ENCODE peak calls at places on chromosomes 12 and 14, in eight cellular contexts. E is fibroblast of mammary gland; A is non-pigmented ciliary epithelial cell; O is EL; B is erythroblast; D is amygdala; K is activated T-helper 2 cell treated with anti-CD3 and anti-CD28 coated beads, Interferon-gamma antibody, Interleukin-2, Interleukin-4, amounts not matched to agents 10 μg/mL and 5 μg/mL and 100 μg/mL, durations not matched to agents 14 hours and 24 hours and 36 hours; H is CD8-positive, alpha-beta T cell. L is an unnamed sample.

GRCh38 chr12:89072303-89073026 is 279.8 kb downstream of the DUSP6 start:
- DNase-seq in E (no peak), A (no peak), O (no peak), B (no peak), D (no peak), K (no peak), H (no peak), L (no peak)

GRCh38 chr14:21917699-21918436 is 244.2 kb upstream of the OR4E1 start:
- DNase-seq in E (peak; percentile 52), A (peak; percentile 17), O (peak; percentile 37), B (peak; percentile 63), D (no peak), K (peak; percentile 52), H (peak; percentile 64), L (no peak)

GRCh38 chr12:105338954-105339353 is 8.5 kb downstream of the C12orf75 start:
- DNase-seq in E (no peak), A (no peak), O (no peak), B (no peak), D (no peak), K (no peak), H (no peak), L (no peak)

GRCh38 chr12:2582631-2583616 is 211.8 kb upstream of the FKBP4 start:
- DNase-seq in E (peak; percentile 44), A (no peak), O (peak; percentile 63), B (peak; percentile 75), D (peak; percentile 62), K (peak; percentile 50), H (peak; percentile 37), L (peak; percentile 56)

GRCh38 chr12:48739618-48740269 is 23.2 kb upstream of the CCNT1 start:
- DNase-seq in E (no peak), A (no peak), O (no peak), B (no peak), D (no peak), K (no peak), H (no peak), L (no peak)

GRCh38 chr12:132275110-132275531 is 54.3 kb downstream of the GALNT9 start:
- DNase-seq in E (peak; percentile 66), A (no peak), O (peak; percentile 65), B (no peak), D (no peak), K (no peak), H (no peak), L (no peak)

GRCh38 chr14:95577875-95578274 is 43.0 kb downstream of the GLRX5 start:
- DNase-seq in E (no peak), A (no peak), O (no peak), B (no peak), D (no peak), K (no peak), H (no peak), L (no peak)

GRCh38 chr14:101633276-101633675 is 72.0 kb downstream of the DIO3 start:
- DNase-seq in E (no peak), A (no peak), O (no peak), B (no peak), D (no peak), K (no peak), H (no peak), L (no peak)

GRCh38 chr14:50865677-50866076 is 6.2 kb upstream of the ABHD12B start:
- DNase-seq in E (no peak), A (peak; percentile 23), O (peak; percentile 23), B (no peak), D (no peak), K (no peak), H (no peak), L (no peak)

GRCh38 chr14:24367506-24368214 is at the start of gene NFATC4:
- DNase-seq in E (peak; percentile 96), A (peak; percentile 76), O (peak; percentile 97), B (peak; percentile 29), D (peak; percentile 47), K (no peak), H (no peak), L (no peak)

GRCh38 chr12:116539905-116540482 is 19.2 kb upstream of the MAP1LC3B2 start:
- DNase-seq in E (peak; percentile 81), A (no peak), O (peak; percentile 58), B (no peak), D (peak; percentile 36), K (no peak), H (no peak), L (no peak)

GRCh38 chr12:113392563-113392962 is 11.1 kb downstream of the SDS start:
- DNase-seq in E (no peak), A (no peak), O (no peak), B (no peak), D (no peak), K (no peak), H (no peak), L (no peak)

GRCh38 chr12:3145546-3146310 is 68.5 kb downstream of the TSPAN9 start:
- DNase-seq in E (no peak), A (no peak), O (no peak), B (no peak), D (no peak), K (no peak), H (no peak), L (no peak)

GRCh38 chr14:63287661-63288483 is 30.9 kb downstream of the GPHB5 start:
- DNase-seq in E (peak; percentile 23), A (no peak), O (peak; percentile 48), B (no peak), D (no peak), K (no peak), H (no peak), L (no peak)

GRCh38 chr14:76948213-76948947 is 80.1 kb downstream of the IRF2BPL start:
- DNase-seq in E (no peak), A (no peak), O (no peak), B (no peak), D (no peak), K (no peak), H (no peak), L (no peak)

GRCh38 chr14:22487401-22487800 is 101.6 kb downstream of the DAD1 start:
- DNase-seq in E (no peak), A (no peak), O (no peak), B (no peak), D (no peak), K (no peak), H (no peak), L (no peak)

GRCh38 chr14:29310757-29311156 is 544.2 kb downstream of the FOXG1 start:
- DNase-seq in E (peak; percentile 87), A (peak; percentile 76), O (peak; percentile 83), B (no peak), D (no peak), K (no peak), H (no peak), L (no peak)